ENCODE peak calls at places on chromosomes 7 and 10, in four cellular contexts. A is epithelial cell of esophagus, C is A549, Z is mucosa of descending colon. E is an unnamed sample.

GRCh38 chr7:26250239-26250638 is 41.4 kb upstream of the SNX10 start:
- DNase-seq in C (no peak), A (no peak), Z (no peak), E (no peak)

GRCh38 chr7:490461-491291 is 29.0 kb downstream of the PDGFA start:
- DNase-seq in C (no peak), Z (no peak), A (peak), E (peak)

GRCh38 chr7:601573-602340 is 82.1 kb upstream of the PDGFA start:
- DNase-seq in A (no peak), Z (peak), C (no peak), E (no peak)

GRCh38 chr10:1267568-1267967 is 211.4 kb downstream of the WDR37 start:
- DNase-seq in C (no peak), Z (no peak), A (no peak), E (no peak)

GRCh38 chr10:91340613-91341362 is 69.4 kb upstream of the HECTD2 start:
- DNase-seq in A (peak), Z (no peak), C (no peak), E (no peak)

GRCh38 chr10:110648743-110649651 is 4.9 kb downstream of the RBM20 start:
- DNase-seq in A (peak), C (no peak), Z (no peak), E (no peak)

GRCh38 chr10:100729877-100730738 is 15.3 kb upstream of the PAX2 start:
- DNase-seq in Z (no peak), A (no peak), C (peak), E (no peak)

GRCh38 chr7:214410-215212 is 22.2 kb downstream of the FAM20C start:
- DNase-seq in A (peak), Z (no peak), C (peak), E (no peak)

GRCh38 chr10:123974406-123974805 is 82.8 kb upstream of the CPXM2 start:
- DNase-seq in A (peak), Z (no peak), C (no peak), E (no peak)

GRCh38 chr7:5692112-5692844 is 89.2 kb downstream of the RNF216 start:
- DNase-seq in C (peak), A (peak), Z (peak), E (peak)

GRCh38 chr10:109852718-109853037 is 70.6 kb downstream of the XPNPEP1 start:
- DNase-seq in C (no peak), A (no peak), Z (no peak), E (no peak)

GRCh38 chr10:118900617-118901016 is 128.9 kb upstream of the NANOS1 start:
- DNase-seq in Z (no peak), A (no peak), C (no peak), E (no peak)

GRCh38 chr7:74093671-74094223 is 10.1 kb downstream of the LIMK1 start:
- DNase-seq in Z (no peak), C (no peak), A (no peak), E (no peak)

GRCh38 chr10:1440897-1441296 is 296.4 kb downstream of the ADARB2 start:
- DNase-seq in Z (no peak), C (no peak), A (no peak), E (no peak)

GRCh38 chr10:14971867-14972448 is 12.8 kb downstream of the MEIG1 start:
- DNase-seq in A (peak), C (no peak), Z (peak), E (no peak)

GRCh38 chr7:83814480-83814879 is 165.5 kb upstream of the SEMA3E start:
- DNase-seq in A (no peak), Z (no peak), C (no peak), E (no peak)

GRCh38 chr10:18658301-18658991 is 785 bp upstream of the ARL5B start:
- DNase-seq in A (peak), Z (peak), C (no peak), E (peak)

GRCh38 chr10:18345308-18345707 is 205.1 kb downstream of the CACNB2 start:
- DNase-seq in Z (no peak), C (no peak), A (no peak), E (no peak)

GRCh38 chr7:18140943-18141342 is 113.3 kb upstream of the PRPS1L1 start:
- DNase-seq in A (no peak), C (no peak), Z (no peak), E (no peak)

GRCh38 chr10:73774637-73775036 is 7.2 kb upstream of the CHCHD1 start:
- DNase-seq in Z (no peak), C (no peak), A (peak), E (no peak)

GRCh38 chr7:30390872-30391646 is 87.5 kb downstream of the NOD1 start:
- DNase-seq in Z (no peak), A (peak), C (no peak), E (no peak)

GRCh38 chr7:155490697-155491628 is 33.0 kb downstream of the EN2 start:
- DNase-seq in Z (peak), C (no peak), A (no peak), E (no peak)

GRCh38 chr7:28984631-28985030 is 26.5 kb upstream of the TRIL start:
- DNase-seq in A (peak), C (peak), Z (peak), E (no peak)

GRCh38 chr7:4755045-4755444 is 20.4 kb upstream of the AP5Z1 start:
- DNase-seq in A (no peak), C (no peak), Z (no peak), E (no peak)

GRCh38 chr10:1968257-1969025 is 231.1 kb upstream of the ADARB2 start:
- DNase-seq in A (peak), Z (no peak), C (no peak), E (no peak)

GRCh38 chr10:87771871-87772500 is 46.0 kb downstream of the ATAD1 start:
- DNase-seq in Z (no peak), A (peak), C (peak), E (no peak)

GRCh38 chr7:112383671-112384417 is 66.4 kb upstream of the IFRD1 start:
- DNase-seq in A (peak), Z (no peak), C (no peak), E (no peak)

GRCh38 chr10:11336703-11337102 is 274.7 kb downstream of the USP6NL start:
- DNase-seq in A (no peak), Z (no peak), C (no peak), E (no peak)

GRCh38 chr7:568681-569035 is 49.0 kb upstream of the PDGFA start:
- DNase-seq in C (no peak), A (no peak), Z (no peak), E (no peak)

GRCh38 chr10:89894051-89894450 is 192.7 kb downstream of the KIF20B start:
- DNase-seq in A (no peak), C (no peak), Z (no peak), E (no peak)

GRCh38 chr10:71267508-71268240 is 51.4 kb upstream of the SLC29A3 start:
- DNase-seq in Z (no peak), C (no peak), A (no peak), E (no peak)

GRCh38 chr10:97025613-97026242 is 160.0 kb downstream of the SLIT1 start:
- DNase-seq in Z (peak), C (peak), A (peak), E (peak)

GRCh38 chr7:151191544-151191943 is 4.5 kb upstream of the ASB10 start:
- DNase-seq in A (no peak), C (no peak), Z (no peak), E (no peak)
- TF ChIP-seq CTCF in A (no peak), C (no peak), Z (no peak), E (no peak)

GRCh38 chr10:22436893-22437619 is 91.8 kb downstream of the SPAG6 start:
- DNase-seq in A (peak), C (no peak), Z (peak), E (peak)
- TF ChIP-seq CTCF in A (no peak), C (no peak), Z (no peak), E (no peak)

GRCh38 chr10:31769564-31769963 is 159.1 kb downstream of the ARHGAP12 start:
- DNase-seq in Z (no peak), C (no peak), A (peak), E (no peak)
- TF ChIP-seq CTCF in Z (no peak), C (no peak), A (no peak), E (no peak)

DNA sequence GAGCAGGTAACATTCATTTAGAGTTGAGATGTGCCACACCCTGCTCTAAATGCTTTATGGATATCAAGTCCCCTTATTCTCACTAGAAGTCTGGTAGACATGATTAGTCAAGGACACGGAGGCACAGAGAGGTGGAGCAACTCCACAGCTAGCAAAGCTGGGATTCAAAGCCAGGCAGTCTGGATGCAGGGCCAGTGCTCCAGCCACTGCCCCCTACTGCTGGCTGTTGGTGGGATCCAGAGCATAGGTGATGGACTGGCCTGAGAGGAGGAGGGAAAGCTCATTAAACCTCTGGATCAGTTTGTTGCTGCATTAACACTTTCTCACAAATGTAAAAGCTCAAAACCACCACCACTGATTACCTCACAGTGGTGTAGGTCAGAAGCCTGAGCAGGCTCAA is 22.6 kb upstream of the KBTBD2 start:
- DNase-seq in C (no peak), Z (no peak), A (no peak), E (no peak)
- TF ChIP-seq CTCF in C (no peak), Z (no peak), A (no peak), E (no peak)

GRCh38 chr7:23654508-23654907 is 25.5 kb upstream of the FAM221A start:
- DNase-seq in Z (peak), A (peak), C (peak), E (peak)
- TF ChIP-seq CTCF in Z (no peak), A (peak), C (peak), E (peak)

DNA sequence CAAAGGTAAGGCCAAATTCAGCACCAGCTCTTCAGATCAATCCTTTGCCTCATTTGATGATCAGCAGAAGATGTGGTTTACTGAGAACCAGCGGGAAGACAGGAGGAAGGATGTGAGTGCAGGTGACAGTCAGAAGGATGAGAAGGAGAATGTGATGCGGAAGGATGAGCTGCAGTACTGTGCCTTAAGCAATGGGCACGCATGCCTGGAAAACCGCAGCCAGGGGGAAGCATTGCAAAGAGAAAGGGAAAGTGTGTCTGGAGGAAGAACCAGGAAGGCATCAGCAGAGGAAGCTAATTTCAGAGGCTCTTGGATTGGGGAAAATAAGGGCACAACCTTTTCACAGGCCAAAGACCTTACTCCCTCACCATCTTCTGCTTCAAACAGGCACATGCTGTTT is 25.7 kb downstream of the C10orf71 start:
- DNase-seq in C (no peak), A (no peak), Z (no peak), E (no peak)
- TF ChIP-seq CTCF in C (no peak), A (no peak), Z (no peak), E (no peak)

GRCh38 chr7:143884276-143884977 is 17.5 kb downstream of the TCAF1 start:
- DNase-seq in Z (no peak), C (no peak), A (no peak), E (no peak)

GRCh38 chr7:143887078-143887477 is 14.9 kb downstream of the TCAF1 start:
- DNase-seq in A (no peak), C (no peak), Z (no peak), E (no peak)

GRCh38 chr7:143882611-143883078 is 19.3 kb downstream of the TCAF1 start:
- DNase-seq in Z (no peak), C (no peak), A (peak), E (peak)

GRCh38 chr7:143885951-143886350 is 16.0 kb downstream of the TCAF1 start:
- DNase-seq in Z (no peak), A (no peak), C (no peak), E (no peak)

DNA sequence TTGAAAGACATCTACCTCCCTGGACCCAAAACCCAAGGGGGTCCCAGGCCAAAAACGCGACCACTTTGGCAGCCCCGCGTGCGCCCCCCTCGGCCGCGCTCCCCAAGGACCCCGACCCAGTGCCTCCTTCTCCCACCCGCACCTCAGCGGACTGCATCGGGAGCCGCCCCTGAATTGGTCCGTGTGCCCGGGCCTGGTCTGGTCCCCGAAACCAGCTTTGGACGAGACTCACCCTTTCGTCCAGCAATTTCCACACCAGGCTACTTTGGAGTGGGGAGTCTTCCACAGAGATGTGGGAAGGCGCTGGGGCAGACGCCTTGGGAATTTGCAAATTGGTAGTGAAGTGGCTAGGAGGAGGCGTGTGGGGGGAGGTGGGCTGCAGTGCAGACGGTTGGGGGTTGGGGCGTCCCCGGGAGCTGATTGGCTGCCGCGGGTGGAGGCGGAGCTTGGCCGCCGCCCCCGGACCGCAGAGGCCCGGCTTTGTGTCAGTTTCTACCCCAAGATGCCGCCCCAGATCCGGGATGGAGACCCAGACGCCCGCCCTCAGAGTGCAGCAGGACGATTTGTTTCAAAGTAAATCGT is 16.9 kb downstream of the TCAF1 start:
- DNase-seq in Z (no peak), C (no peak), A (peak), E (peak)
- TF ChIP-seq CTCF in Z (no peak), C (no peak), A (no peak), E (no peak)

GRCh38 chr7:27662490-27663205 is at the start of gene HIBADH:
- DNase-seq in C (peak), A (peak), Z (peak), E (peak)
- TF ChIP-seq CTCF in C (no peak), A (no peak), Z (peak), E (no peak)

GRCh38 chr10:121510201-121510771 is 88.0 kb downstream of the FGFR2 start:
- DNase-seq in Z (no peak), C (no peak), A (peak), E (no peak)
- TF ChIP-seq CTCF in Z (no peak), C (no peak), A (no peak), E (no peak)

GRCh38 chr10:77909755-77910375 is 16.7 kb downstream of the DLG5 start:
- DNase-seq in Z (peak), C (peak), A (peak), E (no peak)

GRCh38 chr10:77909021-77909754 is 17.4 kb downstream of the DLG5 start:
- DNase-seq in A (no peak), Z (no peak), C (no peak), E (no peak)

GRCh38 chr10:77906863-77907861 is 19.4 kb downstream of the DLG5 start:
- DNase-seq in Z (no peak), A (peak), C (no peak), E (no peak)

GRCh38 chr10:77910524-77911145 is 15.9 kb downstream of the DLG5 start:
- DNase-seq in A (no peak), Z (no peak), C (no peak), E (no peak)

DNA sequence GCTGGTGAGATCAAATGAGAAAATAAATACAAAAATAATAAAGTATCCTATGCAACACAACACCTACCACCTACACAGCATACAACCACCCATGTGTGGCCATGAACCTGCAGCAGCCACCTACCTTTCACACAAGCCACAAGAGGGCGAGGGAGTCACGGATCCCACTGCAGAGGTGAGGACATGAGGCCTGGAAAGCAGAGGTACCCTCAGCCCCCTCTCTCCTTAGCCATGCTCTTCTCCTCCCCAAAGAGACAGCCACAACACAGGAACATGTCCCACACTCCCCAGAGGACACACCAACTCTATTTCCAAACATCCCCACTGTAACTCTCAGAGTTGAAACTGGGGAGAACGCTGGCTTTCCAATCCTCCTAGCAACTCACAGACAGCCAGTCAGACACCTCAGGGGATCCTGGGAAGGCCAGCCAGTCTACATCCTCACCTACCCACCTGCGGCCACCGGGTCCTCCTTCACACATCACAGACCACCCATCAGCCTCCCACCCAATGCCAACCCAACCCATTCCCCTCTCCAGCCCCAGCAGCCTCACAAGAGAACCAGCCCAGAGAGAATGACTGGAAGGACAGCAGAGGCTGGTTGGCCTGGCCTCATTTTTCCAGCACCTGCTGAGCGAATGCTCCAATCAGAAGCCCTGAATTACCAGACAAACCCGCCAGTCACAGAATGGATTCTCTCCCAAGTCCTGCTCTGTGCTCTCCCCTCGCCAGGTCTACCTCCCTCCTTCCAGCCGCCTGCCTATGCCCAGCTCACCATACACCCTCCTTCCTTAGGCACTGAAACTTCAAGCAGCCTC is 18.4 kb downstream of the DLG5 start:
- DNase-seq in Z (no peak), A (peak), C (no peak), E (no peak)
- TF ChIP-seq CTCF in Z (no peak), A (peak), C (peak), E (no peak)